ENCODE peak calls at places on chromosome 11, in four cellular contexts. One of them, this sample, is unnamed.

GRCh38 chr11:83257638-83258229 is 28.4 kb downstream of the CCDC90B start:
- DNase-seq in HepG2: peak
- DNase-seq in GM12878: no peak
- DNase-seq in WTC11: no peak
- DNase-seq in this sample: no peak

GRCh38 chr11:2515401-2516275 is 70.8 kb downstream of the KCNQ1 start:
- DNase-seq in HepG2: no peak
- DNase-seq in WTC11: peak
- DNase-seq in GM12878: no peak
- DNase-seq in this sample: no peak

GRCh38 chr11:75531325-75531724 is 5.6 kb upstream of the GDPD5 start:
- DNase-seq in GM12878: no peak
- DNase-seq in HepG2: no peak
- DNase-seq in WTC11: no peak
- DNase-seq in this sample: no peak

GRCh38 chr11:67272327-67273259 is 6.3 kb downstream of the GRK2 start:
- DNase-seq in WTC11: no peak
- DNase-seq in HepG2: no peak
- DNase-seq in GM12878: no peak
- DNase-seq in this sample: no peak

GRCh38 chr11:123111465-123111864 is 49.5 kb upstream of the HSPA8 start:
- DNase-seq in HepG2: peak
- DNase-seq in GM12878: no peak
- DNase-seq in WTC11: no peak
- DNase-seq in this sample: peak

GRCh38 chr11:29432719-29433325 is 584.0 kb downstream of the KCNA4 start:
- DNase-seq in GM12878: no peak
- DNase-seq in WTC11: no peak
- DNase-seq in HepG2: peak
- DNase-seq in this sample: peak

GRCh38 chr11:133163463-133164419 is 368.6 kb downstream of the OPCML start:
- DNase-seq in WTC11: no peak
- DNase-seq in GM12878: peak
- DNase-seq in HepG2: peak
- DNase-seq in this sample: peak

GRCh38 chr11:63840356-63841060 is 1.6 kb downstream of the MARK2 start:
- DNase-seq in GM12878: no peak
- DNase-seq in WTC11: no peak
- DNase-seq in HepG2: no peak
- DNase-seq in this sample: no peak

GRCh38 chr11:72712168-72712721 is 38.0 kb upstream of the PDE2A start:
- DNase-seq in GM12878: no peak
- DNase-seq in WTC11: no peak
- DNase-seq in HepG2: no peak
- DNase-seq in this sample: no peak

GRCh38 chr11:73085189-73085875 is 56.8 kb downstream of the FCHSD2 start:
- DNase-seq in HepG2: peak
- DNase-seq in GM12878: no peak
- DNase-seq in WTC11: no peak
- DNase-seq in this sample: no peak

GRCh38 chr11:129819237-129819636 is 3.6 kb downstream of the TMEM45B start:
- DNase-seq in HepG2: no peak
- DNase-seq in GM12878: no peak
- DNase-seq in WTC11: no peak
- DNase-seq in this sample: no peak

GRCh38 chr11:111513240-111513605 is 1.0 kb upstream of the BTG4 start:
- DNase-seq in HepG2: no peak
- DNase-seq in GM12878: no peak
- DNase-seq in WTC11: no peak
- DNase-seq in this sample: no peak

GRCh38 chr11:8735094-8735493 is 52.5 kb downstream of the RPL27A start:
- DNase-seq in GM12878: no peak
- DNase-seq in HepG2: no peak
- DNase-seq in WTC11: no peak
- DNase-seq in this sample: no peak

GRCh38 chr11:7020183-7020917 is at the start of the genes NLRP14 and ZNF214:
- DNase-seq in GM12878: no peak
- DNase-seq in HepG2: peak
- DNase-seq in WTC11: peak
- DNase-seq in this sample: peak

GRCh38 chr11:119808431-119809185 is 79.6 kb upstream of the NECTIN1 start:
- DNase-seq in GM12878: no peak
- DNase-seq in HepG2: no peak
- DNase-seq in WTC11: no peak
- DNase-seq in this sample: no peak

GRCh38 chr11:11146830-11147229 is 206.2 kb downstream of the CSNK2A3 start:
- DNase-seq in HepG2: no peak
- DNase-seq in WTC11: no peak
- DNase-seq in GM12878: no peak
- DNase-seq in this sample: no peak

GRCh38 chr11:3929232-3929631 is 73.8 kb downstream of the STIM1 start:
- DNase-seq in WTC11: no peak
- DNase-seq in GM12878: no peak
- DNase-seq in HepG2: no peak
- DNase-seq in this sample: no peak

GRCh38 chr11:28701760-28702449 is 593.7 kb downstream of the METTL15 start:
- DNase-seq in HepG2: no peak
- DNase-seq in WTC11: no peak
- DNase-seq in GM12878: no peak
- DNase-seq in this sample: no peak

GRCh38 chr11:16820324-16821092 is 82.1 kb downstream of the C11orf58 start:
- DNase-seq in WTC11: peak
- DNase-seq in HepG2: peak
- DNase-seq in GM12878: peak
- DNase-seq in this sample: peak

GRCh38 chr11:34855754-34856095 is 60.5 kb downstream of the APIP start:
- DNase-seq in GM12878: no peak
- DNase-seq in WTC11: no peak
- DNase-seq in HepG2: no peak
- DNase-seq in this sample: peak

GRCh38 chr11:108522318-108522717 is 24.1 kb upstream of the POGLUT3 start:
- DNase-seq in WTC11: no peak
- DNase-seq in HepG2: no peak
- DNase-seq in GM12878: no peak
- DNase-seq in this sample: no peak

GRCh38 chr11:129331871-129332274 is 43.8 kb upstream of the BARX2 start:
- DNase-seq in HepG2: peak
- DNase-seq in GM12878: peak
- DNase-seq in WTC11: peak
- DNase-seq in this sample: peak

GRCh38 chr11:69301491-69302401 is 7.8 kb downstream of the MYEOV start:
- DNase-seq in GM12878: no peak
- DNase-seq in WTC11: no peak
- DNase-seq in HepG2: peak
- DNase-seq in this sample: peak

GRCh38 chr11:3949132-3949531 is 93.7 kb downstream of the STIM1 start:
- DNase-seq in GM12878: peak
- DNase-seq in HepG2: no peak
- DNase-seq in WTC11: no peak
- DNase-seq in this sample: no peak

GRCh38 chr11:26953770-26954392 is 40.0 kb upstream of the FIBIN start:
- DNase-seq in HepG2: no peak
- DNase-seq in GM12878: no peak
- DNase-seq in WTC11: no peak
- DNase-seq in this sample: no peak

GRCh38 chr11:27722117-27722844 is 22.0 kb upstream of the BDNF start:
- DNase-seq in HepG2: no peak
- DNase-seq in WTC11: peak
- DNase-seq in GM12878: no peak
- DNase-seq in this sample: no peak

GRCh38 chr11:62445314-62445740 is 26.5 kb downstream of the SCGB1A1 start:
- DNase-seq in WTC11: no peak
- DNase-seq in HepG2: no peak
- DNase-seq in GM12878: no peak
- DNase-seq in this sample: no peak

DNA sequence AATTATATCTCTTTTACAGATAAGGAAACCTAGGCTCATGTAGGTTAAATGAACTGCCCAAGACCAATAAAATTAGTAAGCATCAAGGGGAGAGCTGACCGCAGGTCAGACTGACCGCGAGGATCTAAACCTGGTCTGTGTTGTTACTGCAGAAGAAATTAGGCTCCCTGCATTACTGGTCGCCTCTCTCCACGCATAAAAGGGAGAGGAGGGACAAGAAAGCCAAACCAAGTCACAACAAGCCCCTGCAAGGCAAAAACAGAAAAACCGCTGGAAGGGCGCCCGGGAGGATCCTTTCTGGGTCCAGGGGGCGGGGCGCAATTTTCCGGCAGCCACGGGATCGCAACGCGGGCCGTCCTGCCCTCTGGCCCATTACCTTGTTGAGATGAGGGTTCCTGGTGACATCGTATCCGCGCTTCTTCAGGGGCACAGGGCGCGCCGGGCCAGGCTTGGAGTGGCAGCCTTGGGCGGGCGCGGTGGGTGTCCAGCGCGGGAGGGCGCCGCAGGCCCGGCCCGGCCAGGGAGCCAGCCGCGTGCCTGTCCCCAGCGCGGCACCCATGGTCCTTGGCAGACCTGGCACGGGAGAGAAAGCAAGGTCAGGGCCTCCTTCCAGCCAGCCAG is 920 bp downstream of the ME3 start:
- DNase-seq in WTC11: peak
- DNase-seq in GM12878: no peak
- DNase-seq in HepG2: no peak
- DNase-seq in this sample: no peak
- TF ChIP-seq CREM in WTC11: no peak
- TF ChIP-seq CREM in GM12878: no peak
- TF ChIP-seq CREM in HepG2: no peak
- TF ChIP-seq CREM in this sample: no peak

GRCh38 chr11:71223671-71224660 is 28.4 kb downstream of the SHANK2 start:
- DNase-seq in GM12878: no peak
- DNase-seq in WTC11: no peak
- DNase-seq in HepG2: no peak
- DNase-seq in this sample: no peak

GRCh38 chr11:71221201-71221600 is 31.2 kb downstream of the SHANK2 start:
- DNase-seq in WTC11: no peak
- DNase-seq in GM12878: no peak
- DNase-seq in HepG2: no peak
- DNase-seq in this sample: no peak

GRCh38 chr11:71223081-71223405 is 29.3 kb downstream of the SHANK2 start:
- DNase-seq in WTC11: no peak
- DNase-seq in GM12878: no peak
- DNase-seq in HepG2: no peak
- DNase-seq in this sample: no peak

GRCh38 chr11:71222318-71223080 is 29.9 kb downstream of the SHANK2 start:
- DNase-seq in GM12878: no peak
- DNase-seq in HepG2: no peak
- DNase-seq in WTC11: peak
- DNase-seq in this sample: no peak

GRCh38 chr11:71221851-71222250 is 30.5 kb downstream of the SHANK2 start:
- DNase-seq in WTC11: no peak
- DNase-seq in GM12878: no peak
- DNase-seq in HepG2: no peak
- DNase-seq in this sample: no peak
- TF ChIP-seq CREM in WTC11: no peak
- TF ChIP-seq CREM in GM12878: no peak
- TF ChIP-seq CREM in HepG2: no peak
- TF ChIP-seq CREM in this sample: no peak

DNA sequence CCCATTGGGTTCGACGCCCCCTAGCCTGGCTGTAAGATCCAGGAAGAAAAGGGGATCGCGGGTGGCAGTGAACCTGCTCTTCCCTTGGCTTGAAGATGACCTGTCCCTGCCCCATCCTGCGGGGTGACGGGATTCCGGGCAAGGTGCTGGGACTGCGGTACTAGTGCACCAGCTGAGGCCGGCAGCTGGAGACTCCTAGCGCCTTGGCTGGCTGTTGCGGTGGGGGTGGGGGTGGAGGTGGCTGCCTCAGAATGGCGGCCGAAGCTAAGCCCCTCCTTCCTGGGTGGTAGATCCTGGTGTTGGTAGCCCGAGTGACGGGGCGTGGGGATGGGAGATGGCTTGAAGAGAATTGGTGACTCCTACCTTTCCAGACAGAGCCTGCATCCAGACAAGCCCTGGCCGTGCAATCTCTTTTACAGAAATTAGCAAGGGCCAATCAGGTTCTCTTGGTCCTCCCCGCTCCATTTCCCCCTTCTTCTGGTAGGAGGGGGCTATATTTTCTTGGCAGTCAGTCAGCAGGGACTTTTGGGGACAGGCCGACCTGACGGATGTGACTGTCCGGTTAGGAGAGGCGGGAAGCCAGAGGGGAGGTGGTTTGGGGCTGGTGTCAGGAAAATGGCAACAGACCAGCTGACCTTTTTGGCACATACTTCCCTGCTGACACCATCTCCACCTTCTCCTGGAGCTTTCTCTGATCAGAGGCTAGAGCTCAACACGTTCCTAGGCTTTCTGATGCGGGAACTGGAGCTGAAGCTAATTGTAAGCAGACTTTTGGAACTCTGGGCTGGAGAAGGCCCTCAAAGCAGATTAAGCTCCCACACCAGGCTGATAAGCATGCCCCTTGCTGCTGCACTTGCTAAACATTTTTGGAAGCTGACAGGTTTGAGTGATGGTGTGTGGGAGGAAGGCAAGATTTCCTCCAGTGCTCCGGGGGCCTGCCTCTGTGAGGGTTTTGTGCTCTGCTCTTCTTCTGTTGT is 2.0 kb downstream of the NAV2 start:
- DNase-seq in GM12878: no peak
- DNase-seq in WTC11: peak
- DNase-seq in HepG2: no peak
- DNase-seq in this sample: peak
- TF ChIP-seq CREM in GM12878: no peak
- TF ChIP-seq CREM in WTC11: no peak
- TF ChIP-seq CREM in HepG2: no peak
- TF ChIP-seq CREM in this sample: no peak

GRCh38 chr11:12358302-12359188 is 18.8 kb upstream of the PARVA start:
- DNase-seq in HepG2: no peak
- DNase-seq in WTC11: no peak
- DNase-seq in GM12878: no peak
- DNase-seq in this sample: no peak

GRCh38 chr11:12362857-12363256 is 14.5 kb upstream of the PARVA start:
- DNase-seq in HepG2: no peak
- DNase-seq in GM12878: no peak
- DNase-seq in WTC11: no peak
- DNase-seq in this sample: no peak

GRCh38 chr11:12363373-12363772 is 14.0 kb upstream of the PARVA start:
- DNase-seq in GM12878: no peak
- DNase-seq in WTC11: no peak
- DNase-seq in HepG2: no peak
- DNase-seq in this sample: no peak

GRCh38 chr11:12359761-12360160 is 17.6 kb upstream of the PARVA start:
- DNase-seq in WTC11: no peak
- DNase-seq in GM12878: no peak
- DNase-seq in HepG2: no peak
- DNase-seq in this sample: no peak

DNA sequence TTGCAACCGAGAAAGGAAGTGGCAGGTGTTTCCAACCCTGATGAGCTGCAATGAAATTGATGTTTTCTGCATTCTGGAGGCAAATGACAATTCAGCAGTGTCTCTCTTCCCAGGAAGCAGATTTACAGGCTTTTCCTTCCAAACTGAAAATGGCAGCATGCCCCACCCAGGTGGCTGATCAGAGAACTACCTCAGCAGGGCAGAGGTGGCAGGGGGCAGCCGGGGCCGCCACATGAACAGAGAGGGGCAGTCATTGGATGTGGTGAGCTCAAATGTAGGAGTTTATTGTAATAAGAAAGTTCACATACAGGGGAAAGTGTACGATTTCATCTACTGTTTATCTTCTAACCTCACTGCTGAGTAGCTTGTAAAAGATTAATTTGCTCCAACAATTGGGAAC is 15.7 kb upstream of the PARVA start:
- DNase-seq in HepG2: no peak
- DNase-seq in WTC11: no peak
- DNase-seq in GM12878: no peak
- DNase-seq in this sample: no peak
- TF ChIP-seq CREM in HepG2: no peak
- TF ChIP-seq CREM in WTC11: no peak
- TF ChIP-seq CREM in GM12878: no peak
- TF ChIP-seq CREM in this sample: no peak

This sample was measured in K562.